ENCODE peak calls at places on chromosomes 2 and 18, in nine cellular contexts. P is uterus; O is adrenal gland; S is RWPE1; B is CD8-positive, alpha-beta T cell; T is heart right ventricle; R is OCI-LY7; J is tibial artery; F is WERI-Rb-1. W is an unnamed sample.

GRCh38 chr2:58133395-58133794 is 86.8 kb downstream of the VRK2 start:
- DNase-seq in O (no peak), P (no peak), B (no peak), T (no peak), J (no peak), R (no peak), F (no peak), S (no peak), W (no peak)

GRCh38 chr2:103667335-103667884 is 905.6 kb downstream of the TMEM182 start:
- DNase-seq in B (no peak), P (no peak), R (no peak), J (no peak), S (no peak), F (no peak), T (no peak), O (no peak), W (no peak)

GRCh38 chr18:49630246-49630699 is 68.4 kb downstream of the LIPG start:
- DNase-seq in B (no peak), O (peak; percentile 73), P (no peak), R (no peak), S (no peak), T (no peak), F (no peak), J (no peak), W (no peak)

GRCh38 chr2:158395166-158395565 is 61.4 kb downstream of the CCDC148 start:
- DNase-seq in F (no peak), J (no peak), S (peak; percentile 4), P (no peak), R (no peak), O (no peak), T (no peak), B (no peak), W (no peak)

GRCh38 chr2:73516033-73516432 is 126.2 kb downstream of the NAT8 start:
- DNase-seq in T (no peak), P (no peak), R (no peak), F (no peak), J (no peak), O (no peak), B (no peak), S (no peak), W (no peak)

GRCh38 chr2:29260151-29260772 is 145.0 kb downstream of the CLIP4 start:
- DNase-seq in O (no peak), T (no peak), S (peak; percentile 49), R (no peak), F (no peak), B (no peak), P (no peak), J (no peak), W (no peak)

GRCh38 chr2:68487773-68488355 is 20.5 kb downstream of the APLF start:
- DNase-seq in F (no peak), B (no peak), R (peak; percentile 56), T (no peak), J (no peak), S (peak; percentile 27), O (no peak), P (no peak), W (no peak)

GRCh38 chr2:15776992-15777702 is 163.2 kb upstream of the MYCN start:
- DNase-seq in P (no peak), T (no peak), R (no peak), O (no peak), F (no peak), B (no peak), J (no peak), S (no peak), W (no peak)

GRCh38 chr2:30424231-30424630 is 22.8 kb upstream of the LCLAT1 start:
- DNase-seq in P (no peak), R (no peak), J (no peak), O (no peak), S (no peak), T (no peak), F (no peak), B (no peak), W (no peak)

GRCh38 chr2:174591740-174592139 is 5.9 kb downstream of the WIPF1 start:
- DNase-seq in S (no peak), T (no peak), J (no peak), R (no peak), F (no peak), P (no peak), O (no peak), B (no peak), W (no peak)

GRCh38 chr18:23272498-23273232 is 137.4 kb downstream of the CABLES1 start:
- DNase-seq in S (no peak), T (no peak), B (no peak), P (no peak), J (no peak), F (no peak), O (no peak), R (peak; percentile 35), W (no peak)

GRCh38 chr2:240784629-240785423 is 35.2 kb downstream of the KIF1A start:
- DNase-seq in P (no peak), B (no peak), F (no peak), O (no peak), T (no peak), J (no peak), S (no peak), R (no peak), W (no peak)

GRCh38 chr18:3410273-3410672 is 39.7 kb upstream of the TGIF1 start:
- DNase-seq in J (no peak), F (no peak), B (no peak), T (no peak), R (no peak), P (no peak), S (no peak), O (no peak), W (no peak)

GRCh38 chr18:24595556-24595955 is 135.1 kb downstream of the HRH4 start:
- DNase-seq in B (no peak), P (no peak), J (no peak), F (peak; percentile 69), S (no peak), O (peak; percentile 5), R (no peak), T (no peak), W (no peak)

GRCh38 chr2:19256239-19256638 is 102.2 kb downstream of the OSR1 start:
- DNase-seq in O (no peak), F (no peak), J (no peak), B (no peak), P (no peak), S (peak; percentile 87), T (no peak), R (no peak), W (no peak)

GRCh38 chr18:901769-902168 is 2.9 kb upstream of the ADCYAP1 start:
- DNase-seq in J (no peak), B (no peak), P (no peak), T (no peak), O (no peak), R (no peak), F (no peak), S (no peak), W (no peak)

DNA sequence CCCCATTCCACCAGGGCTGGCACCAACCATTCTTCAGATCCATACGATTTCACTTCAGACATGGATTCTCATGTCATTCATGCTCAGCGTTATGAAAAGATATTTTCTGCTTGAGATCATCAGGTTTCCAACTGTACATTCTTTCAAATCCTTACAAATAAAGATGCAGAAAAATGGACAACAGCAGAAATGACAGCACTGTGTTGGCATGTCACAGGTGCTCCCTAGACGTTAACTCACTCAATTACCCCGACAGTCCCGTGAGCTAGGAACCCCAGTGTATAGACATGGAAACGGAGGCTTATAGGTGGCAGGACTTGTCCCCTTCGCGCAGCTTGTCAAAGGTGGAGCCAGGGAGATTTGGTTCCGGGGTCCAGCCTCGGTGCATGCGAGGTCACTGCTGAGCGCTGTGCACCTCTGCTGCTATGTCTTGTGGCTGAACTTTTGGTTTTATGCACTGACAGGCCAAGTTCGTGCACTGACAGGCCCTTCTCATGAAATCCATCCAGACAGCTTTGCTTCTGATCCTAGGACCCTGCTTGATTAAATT is 17.7 kb downstream of the FHL2 start:
- DNase-seq in F (no peak), J (peak; percentile 48), S (no peak), B (no peak), R (no peak), P (no peak), T (no peak), O (no peak), W (no peak)
- H3K27ac ChIP-seq in F (no peak overlapping the region), J (peak overlapping the region; percentile 67), S (peak overlapping the region; percentile 35), B (no peak overlapping the region), R (no peak overlapping the region), P (peak overlapping the region; percentile 78), T (peak overlapping the region; percentile 78), O (peak overlapping the region; percentile 44), W (no peak overlapping the region)

GRCh38 chr2:1373794-1374193 is 39.5 kb upstream of the TPO start:
- DNase-seq in T (peak; percentile 24), J (no peak), F (no peak), S (no peak), R (no peak), B (no peak), P (no peak), O (no peak), W (no peak)
- H3K27ac ChIP-seq in T (peak overlapping the region; percentile 83), J (no peak overlapping the region), F (no peak overlapping the region), S (no peak overlapping the region), R (no peak overlapping the region), B (no peak overlapping the region), P (no peak overlapping the region), O (no peak overlapping the region), W (no peak overlapping the region)

GRCh38 chr2:217936952-217937351 is 65.8 kb downstream of the TNS1 start:
- DNase-seq in O (no peak), R (no peak), J (no peak), B (no peak), T (no peak), F (no peak), P (no peak), S (no peak), W (peak; percentile 22)

GRCh38 chr2:217935245-217935879 is 67.4 kb downstream of the TNS1 start:
- DNase-seq in P (peak; percentile 80), R (no peak), F (no peak), S (no peak), B (no peak), J (no peak), T (peak; percentile 67), O (no peak), W (no peak)

GRCh38 chr2:217934321-217935131 is 68.3 kb downstream of the TNS1 start:
- DNase-seq in T (peak; percentile 69), F (no peak), R (no peak), O (peak; percentile 80), S (peak; percentile 89), B (no peak), J (peak; percentile 89), P (peak; percentile 86), W (peak; percentile 58)

GRCh38 chr2:217937446-217937845 is 65.3 kb downstream of the TNS1 start:
- DNase-seq in J (no peak), O (peak; percentile 63), P (no peak), B (no peak), S (no peak), T (peak; percentile 80), R (no peak), F (peak; percentile 49), W (no peak)

GRCh38 chr2:217935901-217936684 is 66.7 kb downstream of the TNS1 start:
- DNase-seq in S (no peak), F (no peak), O (no peak), B (no peak), T (no peak), J (no peak), P (no peak), R (no peak), W (no peak)
- H3K27ac ChIP-seq in S (peak overlapping the region; percentile 94), F (no peak overlapping the region), O (peak overlapping the region; percentile 80), B (no peak overlapping the region), T (peak overlapping the region; percentile 94), J (peak overlapping the region; percentile 98), P (peak overlapping the region; percentile 92), R (no peak overlapping the region), W (no peak overlapping the region)

DNA sequence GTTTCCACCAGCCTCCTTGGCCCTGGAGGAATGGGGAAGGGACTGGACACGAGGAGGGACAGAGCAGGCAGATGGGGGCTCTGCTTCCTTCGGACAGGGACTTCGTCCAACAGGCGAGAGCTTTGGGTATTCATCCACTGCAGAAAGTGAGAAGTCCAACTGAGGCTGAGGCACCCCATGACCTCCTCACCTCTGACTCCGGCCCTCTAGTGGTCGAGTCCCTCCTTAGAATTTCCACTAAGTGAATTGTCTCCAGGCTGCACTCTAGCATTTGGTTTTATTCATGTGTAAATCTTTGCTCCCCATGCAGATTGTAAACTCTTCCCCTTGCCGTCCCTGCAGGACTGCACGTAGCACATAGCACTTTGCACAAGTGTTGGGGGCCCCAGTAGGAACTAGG is 75.6 kb downstream of the TMEM247 start:
- DNase-seq in F (no peak), B (no peak), R (peak; percentile 63), O (no peak), S (no peak), J (no peak), P (no peak), T (no peak), W (no peak)
- H3K27ac ChIP-seq in F (no peak overlapping the region), B (no peak overlapping the region), R (peak overlapping the region; percentile 5), O (peak overlapping the region; percentile 9), S (no peak overlapping the region), J (peak overlapping the region; percentile 54), P (peak overlapping the region; percentile 27), T (peak overlapping the region; percentile 84), W (peak overlapping the region; percentile 52)